ENCODE peak calls at places on chromosomes 16 and 17, in six cellular contexts. K is AG09309, F is dorsolateral prefrontal cortex, G is suprapubic skin, I is foreskin fibroblast, V is tibial artery. O is an unnamed sample.

GRCh38 chr17:27573548-27573947 is 57.4 kb upstream of the LGALS9 start:
- DNase-seq in K (no peak), F (no peak), G (no peak), I (no peak), V (no peak), O (no peak)

GRCh38 chr16:14600164-14600563 is 29.9 kb downstream of the PARN start:
- DNase-seq in K (no peak), F (no peak), G (no peak), I (peak), V (no peak), O (no peak)

GRCh38 chr16:57042157-57043111 is 49.9 kb upstream of the CPNE2 start:
- DNase-seq in K (no peak), F (no peak), G (no peak), I (no peak), V (no peak), O (no peak)

GRCh38 chr16:75108792-75109731 is 7.5 kb downstream of the LDHD start:
- DNase-seq in K (peak), F (peak), G (peak), I (peak), V (peak), O (peak)

GRCh38 chr16:62644030-62644812 is 608.0 kb upstream of the CDH8 start:
- DNase-seq in K (no peak), F (no peak), G (no peak), I (no peak), V (no peak), O (no peak)

GRCh38 chr17:43650471-43650870 is 11.3 kb downstream of the MEOX1 start:
- DNase-seq in K (no peak), F (no peak), G (no peak), I (no peak), V (no peak), O (no peak)

GRCh38 chr16:9695152-9695551 is 487.1 kb downstream of the GRIN2A start:
- DNase-seq in K (no peak), F (no peak), G (no peak), I (no peak), V (no peak), O (no peak)

GRCh38 chr16:69934751-69935150 is 16.4 kb upstream of the CLEC18A start:
- DNase-seq in K (no peak), F (no peak), G (no peak), I (no peak), V (no peak), O (no peak)

GRCh38 chr17:28405632-28406477 is at the start of gene SLC46A1:
- DNase-seq in K (no peak), F (peak), G (peak), I (peak), V (peak), O (no peak)

GRCh38 chr16:76941091-76941490 is 249.9 kb upstream of the MON1B start:
- DNase-seq in K (no peak), F (no peak), G (no peak), I (peak), V (no peak), O (no peak)

GRCh38 chr16:68086336-68086821 is 1.2 kb downstream of the NFATC3 start:
- DNase-seq in K (no peak), F (no peak), G (no peak), I (peak), V (no peak), O (no peak)

GRCh38 chr17:28466521-28467048 is 6.9 kb upstream of the SLC13A2 start:
- DNase-seq in K (no peak), F (no peak), G (no peak), I (no peak), V (no peak), O (no peak)

GRCh38 chr17:48037036-48037881 is at the start of gene COPZ2:
- DNase-seq in K (no peak), F (no peak), G (no peak), I (peak), V (peak), O (no peak)

GRCh38 chr16:72554935-72555334 is 383.0 kb upstream of the PMFBP1 start:
- DNase-seq in K (no peak), F (no peak), G (no peak), I (peak), V (no peak), O (no peak)

GRCh38 chr17:2892305-2892971 is 96.2 kb downstream of the RAP1GAP2 start:
- DNase-seq in K (peak), F (peak), G (no peak), I (peak), V (no peak), O (peak)

GRCh38 chr16:9338068-9338467 is 246.6 kb downstream of the HAPSTR1 start:
- DNase-seq in K (no peak), F (no peak), G (no peak), I (no peak), V (no peak), O (no peak)

GRCh38 chr17:78130080-78130438 is 512 bp upstream of the TMC8 start:
- DNase-seq in K (no peak), F (no peak), G (peak), I (no peak), V (no peak), O (no peak)

GRCh38 chr17:68324114-68324513 is 32.8 kb downstream of the ARSG start:
- DNase-seq in K (no peak), F (no peak), G (no peak), I (peak), V (no peak), O (no peak)

GRCh38 chr16:7352114-7352513 is 19.5 kb downstream of the RBFOX1 start:
- DNase-seq in K (no peak), F (no peak), G (no peak), I (no peak), V (no peak), O (no peak)

GRCh38 chr17:34314279-34314678 is 5.0 kb upstream of the CCL8 start:
- DNase-seq in K (peak), F (no peak), G (no peak), I (peak), V (peak), O (no peak)

GRCh38 chr16:70738083-70738977 is 52.5 kb upstream of the MTSS2 start:
- DNase-seq in K (no peak), F (no peak), G (no peak), I (peak), V (peak), O (no peak)

GRCh38 chr16:11676799-11677198 is 8.5 kb downstream of the SNN start:
- DNase-seq in K (no peak), F (no peak), G (no peak), I (no peak), V (no peak), O (no peak)

GRCh38 chr16:291539-291938 is 8.6 kb downstream of the PDIA2 start:
- DNase-seq in K (no peak), F (no peak), G (no peak), I (no peak), V (no peak), O (no peak)

GRCh38 chr17:74711058-74711824 is 1.5 kb downstream of the CD300LF start:
- DNase-seq in K (no peak), F (no peak), G (no peak), I (no peak), V (no peak), O (no peak)

GRCh38 chr17:51617876-51618455 is 357.6 kb downstream of the UTP18 start:
- DNase-seq in K (no peak), F (no peak), G (no peak), I (no peak), V (no peak), O (no peak)

GRCh38 chr16:67013823-67014640 is 14.9 kb upstream of the CBFB start:
- DNase-seq in K (no peak), F (peak), G (peak), I (peak), V (peak), O (no peak)
- H3K4me3 ChIP-seq in K (peak), F (peak), G (peak), I (peak), V (peak), O (peak)

DNA sequence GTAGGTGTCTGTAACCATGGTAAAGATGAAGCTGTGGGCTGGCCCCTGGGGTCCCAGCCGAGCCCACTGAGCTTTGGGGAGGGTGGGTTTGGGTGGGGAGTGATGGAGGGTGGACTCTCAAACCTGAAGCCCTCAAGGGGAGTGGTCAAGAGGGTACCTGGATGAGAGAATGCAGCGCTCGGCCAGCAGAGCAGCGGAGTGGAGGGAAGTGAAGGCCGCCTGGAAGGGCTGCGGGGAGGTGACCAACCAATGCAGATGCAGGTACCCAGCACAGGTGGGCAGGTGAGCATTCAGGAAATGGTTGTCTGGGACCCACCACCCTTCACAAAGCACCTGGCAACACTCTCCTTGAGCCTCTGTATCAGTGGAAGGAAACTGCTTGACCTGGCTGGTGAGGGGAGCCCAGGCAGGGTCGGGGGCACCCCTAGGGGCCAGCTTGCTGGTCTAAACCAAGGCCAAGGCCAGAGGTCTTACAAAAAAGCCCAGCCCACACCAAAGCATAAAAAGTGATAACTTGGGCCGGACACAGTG is 3.4 kb upstream of the SLC5A10 start:
- DNase-seq in K (no peak), F (no peak), G (no peak), I (no peak), V (no peak), O (no peak)
- TF ChIP-seq CTCF in K (no peak), F (no peak), G (no peak), I (no peak), V (no peak), O (no peak)

DNA sequence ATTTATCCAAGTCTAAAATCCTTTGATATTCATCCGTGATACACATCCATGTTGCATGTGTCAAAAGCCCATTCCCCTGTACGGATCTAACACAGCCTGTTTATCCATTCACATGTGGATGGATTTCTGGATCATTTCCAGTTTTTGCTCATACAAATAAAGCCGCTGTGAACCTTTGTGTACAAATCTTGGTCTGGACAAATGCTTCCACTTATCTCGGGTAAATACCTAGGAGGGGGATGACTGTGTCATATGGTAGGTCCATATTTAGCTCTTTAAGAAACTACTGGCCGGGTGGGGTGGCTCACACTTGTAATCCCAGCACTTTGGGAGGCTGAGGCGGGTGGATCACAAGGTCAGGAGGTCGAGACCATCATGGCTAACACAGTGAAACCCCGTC is 6.3 kb upstream of the TBCD start:
- DNase-seq in K (no peak), F (no peak), G (no peak), I (no peak), V (no peak), O (no peak)
- H3K4me3 ChIP-seq in K (no peak), F (no peak), G (no peak), I (no peak), V (no peak), O (no peak)

DNA sequence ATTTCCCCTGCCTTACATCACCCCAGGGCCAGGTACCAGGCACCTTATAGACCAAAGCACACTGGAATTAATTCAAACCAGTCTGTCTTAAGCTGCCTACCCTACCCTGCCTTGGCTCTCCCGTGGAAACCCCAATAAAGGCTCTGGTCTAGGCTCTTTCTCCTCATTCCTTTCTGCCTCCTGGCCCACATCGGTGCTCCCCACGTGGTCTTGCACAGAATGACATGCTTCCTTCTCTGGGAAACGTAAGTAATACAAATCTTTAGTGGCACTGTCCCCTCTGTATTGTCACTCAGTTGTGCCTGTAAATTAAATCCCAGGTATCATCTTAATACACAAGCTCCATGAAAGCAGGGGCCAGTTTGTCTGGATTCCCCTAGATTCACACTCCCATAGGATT is 16.6 kb downstream of the KRT25 start:
- DNase-seq in K (no peak), F (no peak), G (no peak), I (no peak), V (no peak), O (no peak)
- TF ChIP-seq CTCF in K (no peak), F (no peak), G (no peak), I (no peak), V (no peak), O (no peak)

GRCh38 chr17:18124346-18125126 is 16.0 kb downstream of the MYO15A start:
- DNase-seq in K (no peak), F (no peak), G (no peak), I (no peak), V (no peak), O (no peak)

GRCh38 chr17:18119938-18120337 is 11.4 kb downstream of the MYO15A start:
- DNase-seq in K (no peak), F (no peak), G (no peak), I (no peak), V (no peak), O (no peak)

GRCh38 chr17:18121201-18121600 is 12.6 kb downstream of the MYO15A start:
- DNase-seq in K (no peak), F (no peak), G (no peak), I (no peak), V (no peak), O (no peak)

GRCh38 chr17:18120461-18121053 is 12.0 kb downstream of the MYO15A start:
- DNase-seq in K (no peak), F (no peak), G (no peak), I (no peak), V (no peak), O (no peak)

DNA sequence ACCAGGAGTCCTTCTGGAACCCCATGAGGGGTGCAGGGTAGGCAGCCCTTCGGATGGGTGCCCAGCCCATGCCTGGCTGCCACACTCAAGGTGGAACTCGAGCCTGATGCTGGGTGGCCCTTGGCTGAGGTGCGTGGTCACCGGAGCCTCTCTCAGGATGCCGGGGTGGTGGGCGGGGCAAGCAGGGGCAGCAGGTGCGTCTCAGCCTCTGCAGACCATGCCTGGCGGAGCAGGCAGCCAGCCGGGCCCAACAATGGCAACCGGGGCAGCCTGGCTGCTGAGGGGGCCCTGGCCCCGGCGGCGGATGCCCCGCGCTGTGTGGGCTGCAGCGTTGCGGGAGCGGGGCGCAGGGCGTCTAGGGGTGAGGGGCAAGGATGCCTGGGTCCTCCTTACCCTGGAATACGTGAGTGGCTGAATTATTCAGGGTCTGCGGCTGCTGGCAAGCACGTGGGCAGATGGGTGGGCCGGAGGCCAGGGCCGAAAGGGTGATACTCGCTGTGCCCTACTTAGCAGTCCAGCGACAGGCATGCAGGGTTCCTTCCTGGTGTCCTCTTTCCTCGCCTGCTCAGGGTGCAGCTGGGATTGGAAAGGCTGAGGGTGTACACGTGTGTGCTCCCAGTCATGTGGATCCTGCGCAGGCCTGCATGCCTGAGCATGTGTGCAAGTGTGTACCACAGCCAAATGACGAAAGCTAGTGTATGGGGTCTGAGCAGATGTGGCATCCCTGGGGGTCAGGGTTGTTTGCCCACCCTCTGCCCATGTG is 14.6 kb downstream of the MYO15A start:
- DNase-seq in K (no peak), F (no peak), G (no peak), I (no peak), V (no peak), O (no peak)
- H3K4me3 ChIP-seq in K (no peak), F (no peak), G (no peak), I (no peak), V (no peak), O (no peak)

GRCh38 chr17:49514374-49514738 is 19.3 kb downstream of the NGFR start:
- DNase-seq in K (no peak), F (no peak), G (no peak), I (no peak), V (no peak), O (no peak)
- TF ChIP-seq CTCF in K (peak), F (no peak), G (no peak), I (peak), V (no peak), O (peak)

O was measured in AG04449.